ENCODE peak calls at places on chromosomes 5 and 9, in eight cellular contexts. V, H, X, B, F, Z, W and N are unnamed samples.

GRCh38 chr5:96808541-96808828 is 740 bp upstream of the ERAP1 start:
- DNase-seq in V (no peak), H (no peak), X (no peak), B (no peak), F (no peak), Z (no peak), W (no peak), N (no peak)

GRCh38 chr9:111945216-111945615 is 48.6 kb downstream of the UGCG start:
- DNase-seq in V (no peak), H (no peak), X (no peak), B (peak; percentile 79), F (no peak), Z (no peak), W (peak; percentile 59), N (no peak)

GRCh38 chr5:152584103-152584502 is 179.0 kb upstream of the NMUR2 start:
- DNase-seq in V (peak; percentile 7), H (no peak), X (no peak), B (no peak), F (no peak), Z (no peak), W (no peak), N (no peak)

GRCh38 chr5:3269400-3270169 is 326.0 kb upstream of the IRX1 start:
- DNase-seq in V (no peak), H (no peak), X (no peak), B (no peak), F (no peak), Z (no peak), W (no peak), N (no peak)

GRCh38 chr5:16617272-16617973 is 626 bp upstream of the RETREG1 start:
- DNase-seq in V (no peak), H (peak; percentile 70), X (no peak), B (no peak), F (no peak), Z (no peak), W (no peak), N (no peak)

GRCh38 chr5:132466453-132467291 is 23.9 kb downstream of the IRF1 start:
- DNase-seq in V (peak; percentile 8), H (peak; percentile 91), X (no peak), B (peak; percentile 57), F (no peak), Z (peak; percentile 73), W (no peak), N (no peak)

GRCh38 chr5:34959323-34959722 is 30.0 kb downstream of the DNAJC21 start:
- DNase-seq in V (no peak), H (no peak), X (peak; percentile 48), B (peak; percentile 57), F (peak; percentile 34), Z (no peak), W (peak; percentile 29), N (peak; percentile 74)

GRCh38 chr5:159864885-159865622 is 51.2 kb upstream of the ADRA1B start:
- DNase-seq in V (no peak), H (no peak), X (no peak), B (no peak), F (no peak), Z (no peak), W (peak; percentile 50), N (peak; percentile 47)

GRCh38 chr5:91027316-91027937 is 355.7 kb downstream of the ARRDC3 start:
- DNase-seq in V (no peak), H (no peak), X (no peak), B (no peak), F (no peak), Z (no peak), W (no peak), N (no peak)

GRCh38 chr5:14359069-14360043 is 216.2 kb downstream of the TRIO start:
- DNase-seq in V (no peak), H (no peak), X (no peak), B (no peak), F (no peak), Z (no peak), W (no peak), N (no peak)

GRCh38 chr5:77398896-77399295 is 93.2 kb downstream of the WDR41 start:
- DNase-seq in V (no peak), H (no peak), X (no peak), B (peak; percentile 56), F (no peak), Z (no peak), W (no peak), N (no peak)

GRCh38 chr9:133247632-133248031 is 27.4 kb downstream of the ABO start:
- DNase-seq in V (no peak), H (no peak), X (no peak), B (no peak), F (no peak), Z (no peak), W (no peak), N (no peak)

GRCh38 chr5:157390179-157390923 is 69.7 kb upstream of the NIPAL4 start:
- DNase-seq in V (no peak), H (peak; percentile 58), X (peak; percentile 93), B (peak; percentile 97), F (peak; percentile 44), Z (peak; percentile 55), W (peak; percentile 62), N (peak; percentile 71)

GRCh38 chr9:78112004-78112403 is 80.4 kb upstream of the GNAQ start:
- DNase-seq in V (no peak), H (no peak), X (no peak), B (no peak), F (no peak), Z (no peak), W (no peak), N (no peak)

GRCh38 chr9:75108571-75108970 is 20.3 kb downstream of the OSTF1 start:
- DNase-seq in V (no peak), H (no peak), X (no peak), B (peak; percentile 83), F (no peak), Z (peak; percentile 62), W (no peak), N (no peak)

GRCh38 chr5:135569755-135570452 is 8.9 kb downstream of the CXCL14 start:
- DNase-seq in V (no peak), H (no peak), X (no peak), B (peak; percentile 50), F (no peak), Z (no peak), W (no peak), N (no peak)

GRCh38 chr5:95835682-95836405 is 13.3 kb upstream of the GLRX start:
- DNase-seq in V (no peak), H (no peak), X (no peak), B (no peak), F (no peak), Z (peak; percentile 71), W (no peak), N (no peak)